ENCODE peak calls at places on chromosomes 16 and 17, in ten cellular contexts. Y is astrocyte; W is NCI-H510A; A is activated CD8-positive, alpha-beta memory T cell treated with anti-CD3 and anti-CD28 coated beads for 24 hours; X is neural progenitor cell; M is tibial nerve; J is H7; N is CD8-positive, alpha-beta memory T cell; O is DMS79; P is SIG-M5. S is an unnamed sample.

GRCh38 chr16:54282202-54282922 is 4.2 kb downstream of the IRX3 start:
- DNase-seq in N (no peak), M (no peak), Y (no peak), W (no peak), X (peak), P (no peak), J (peak), A (peak), O (no peak), S (peak)

GRCh38 chr17:77306790-77307478 is 166.2 kb downstream of the SEC14L1 start:
- DNase-seq in J (no peak), X (no peak), O (no peak), M (no peak), W (no peak), A (no peak), P (no peak), N (no peak), Y (no peak), S (no peak)

GRCh38 chr16:13036600-13036999 is 135.2 kb downstream of the SHISA9 start:
- DNase-seq in X (peak), A (no peak), W (no peak), P (no peak), O (no peak), Y (peak), N (no peak), M (peak), J (no peak), S (peak)

GRCh38 chr17:57594767-57595166 is 150.3 kb downstream of the CCDC182 start:
- DNase-seq in M (no peak), A (no peak), W (no peak), P (no peak), O (no peak), X (no peak), J (no peak), N (no peak), Y (no peak), S (no peak)

GRCh38 chr16:11263737-11264136 is 5.4 kb downstream of the TNP2 start:
- DNase-seq in O (no peak), A (peak), Y (no peak), N (peak), W (no peak), M (no peak), X (no peak), P (no peak), J (no peak), S (no peak)

GRCh38 chr17:36705651-36706436 is 104.5 kb downstream of the MRM1 start:
- DNase-seq in A (peak), N (peak), M (no peak), P (no peak), W (peak), Y (peak), O (no peak), X (peak), J (peak), S (peak)

GRCh38 chr16:27111486-27111885 is 44.8 kb downstream of the C16orf82 start:
- DNase-seq in X (no peak), J (no peak), A (peak), O (no peak), N (no peak), Y (no peak), P (no peak), W (no peak), M (no peak), S (no peak)

GRCh38 chr16:48596326-48596725 is 13.7 kb downstream of the N4BP1 start:
- DNase-seq in J (no peak), P (no peak), M (no peak), N (no peak), A (peak), W (no peak), O (no peak), Y (no peak), X (no peak), S (no peak)

GRCh38 chr16:28513484-28514181 is 7.0 kb upstream of the IL27 start:
- DNase-seq in X (no peak), W (no peak), O (no peak), M (no peak), N (no peak), P (no peak), A (no peak), Y (peak), J (no peak), S (peak)

GRCh38 chr16:1610841-1611653 is 825 bp downstream of the IFT140 start:
- DNase-seq in P (no peak), O (no peak), Y (peak), N (no peak), M (no peak), A (no peak), W (no peak), J (no peak), X (no peak), S (peak)

GRCh38 chr16:24887472-24887871 is 41.7 kb downstream of the SLC5A11 start:
- DNase-seq in Y (no peak), P (no peak), W (no peak), N (no peak), J (no peak), A (no peak), M (no peak), X (no peak), O (no peak), S (no peak)

GRCh38 chr17:29155235-29155965 is 24.8 kb downstream of the MYO18A start:
- DNase-seq in N (no peak), O (no peak), X (no peak), J (peak), A (peak), W (no peak), P (no peak), Y (no peak), M (no peak), S (peak)

GRCh38 chr16:19105891-19106624 is 7.7 kb upstream of the ITPRIPL2 start:
- DNase-seq in W (no peak), M (no peak), A (no peak), O (no peak), X (no peak), J (no peak), Y (peak), P (no peak), N (no peak), S (peak)

GRCh38 chr17:48629411-48629759 is 3.2 kb upstream of the HOXB9 start:
- DNase-seq in P (no peak), X (no peak), N (no peak), A (no peak), O (no peak), M (no peak), J (no peak), W (no peak), Y (no peak), S (no peak)

S was measured in EH.